ENCODE peak calls at places on chromosomes 13 and 19, in ten cellular contexts. F, A, R, W, Y, Z, T, I, Q and D are unnamed samples. For H3K36me3, the result is how much of the 10 kb centered on the place peaks cover.

GRCh38 chr19:862529-863304 is 3.3 kb downstream of the CFD start:
- DNase-seq in F (no peak), A (peak), R (peak), W (no peak), Y (peak), Z (no peak), T (peak), I (peak), Q (peak), D (peak)

GRCh38 chr13:26579580-26579979 is 22.1 kb downstream of the WASF3 start:
- DNase-seq in F (no peak), A (no peak), R (no peak), W (no peak), Y (no peak), Z (no peak), T (no peak), I (no peak), Q (no peak), D (no peak)

GRCh38 chr13:37453246-37453645 is 145.3 kb downstream of the POSTN start:
- DNase-seq in F (no peak), A (no peak), R (no peak), W (no peak), Y (no peak), Z (no peak), T (no peak), I (no peak), Q (no peak), D (no peak)

GRCh38 chr19:4744451-4745170 is 21.0 kb upstream of the DPP9 start:
- DNase-seq in F (peak), A (peak), R (peak), W (no peak), Y (peak), Z (no peak), T (peak), I (peak), Q (peak), D (no peak)

GRCh38 chr13:59533561-59534337 is 630.0 kb downstream of the DIAPH3 start:
- DNase-seq in F (no peak), A (peak), R (no peak), W (no peak), Y (peak), Z (no peak), T (peak), I (no peak), Q (no peak), D (no peak)

GRCh38 chr13:109209526-109209925 is 576.9 kb downstream of the IRS2 start:
- DNase-seq in F (no peak), A (no peak), R (no peak), W (no peak), Y (no peak), Z (no peak), T (no peak), I (no peak), Q (no peak), D (no peak)

GRCh38 chr19:43570174-43570791 is 5.0 kb downstream of the XRCC1 start:
- DNase-seq in F (no peak), A (no peak), R (no peak), W (no peak), Y (no peak), Z (no peak), T (no peak), I (no peak), Q (no peak), D (no peak)

GRCh38 chr19:51501594-51502263 is at the start of gene SIGLEC12:
- DNase-seq in F (peak), A (no peak), R (peak), W (no peak), Y (no peak), Z (no peak), T (no peak), I (peak), Q (no peak), D (no peak)

GRCh38 chr19:38458991-38459390 is 25.5 kb downstream of the RYR1 start:
- DNase-seq in F (no peak), A (no peak), R (no peak), W (no peak), Y (no peak), Z (no peak), T (no peak), I (no peak), Q (no peak), D (no peak)

GRCh38 chr19:33052352-33052972 is 12.2 kb downstream of the RHPN2 start:
- DNase-seq in F (no peak), A (peak), R (no peak), W (no peak), Y (peak), Z (no peak), T (no peak), I (peak), Q (peak), D (no peak)

GRCh38 chr13:94914829-94915228 is 202.5 kb upstream of the SOX21 start:
- DNase-seq in F (no peak), A (no peak), R (no peak), W (no peak), Y (no peak), Z (no peak), T (no peak), I (no peak), Q (no peak), D (no peak)

GRCh38 chr13:85864963-85865530 is 65.8 kb upstream of the SLITRK6 start:
- DNase-seq in F (no peak), A (peak), R (no peak), W (no peak), Y (no peak), Z (no peak), T (no peak), I (no peak), Q (no peak), D (no peak)

GRCh38 chr19:604355-604754 is 14.7 kb downstream of the HCN2 start:
- DNase-seq in F (no peak), A (no peak), R (no peak), W (no peak), Y (no peak), Z (no peak), T (no peak), I (no peak), Q (no peak), D (no peak)

GRCh38 chr13:99218969-99219368 is 18.3 kb downstream of the UBAC2 start:
- DNase-seq in F (no peak), A (no peak), R (no peak), W (no peak), Y (no peak), Z (no peak), T (no peak), I (no peak), Q (no peak), D (no peak)

GRCh38 chr19:16457195-16457953 is 14.4 kb downstream of the EPS15L1 start:
- DNase-seq in F (peak), A (peak), R (no peak), W (no peak), Y (peak), Z (peak), T (peak), I (no peak), Q (peak), D (no peak)

GRCh38 chr13:28355822-28356371 is 139.0 kb downstream of the FLT1 start:
- DNase-seq in F (no peak), A (peak), R (no peak), W (no peak), Y (no peak), Z (no peak), T (peak), I (no peak), Q (no peak), D (no peak)

GRCh38 chr19:19361075-19361594 is 40.5 kb downstream of the MAU2 start:
- DNase-seq in F (peak), A (peak), R (peak), W (no peak), Y (peak), Z (peak), T (peak), I (peak), Q (peak), D (peak)

GRCh38 chr19:46296722-46297431 is at the start of gene HIF3A:
- DNase-seq in F (peak), A (no peak), R (peak), W (no peak), Y (peak), Z (no peak), T (peak), I (peak), Q (peak), D (no peak)

GRCh38 chr19:33463194-33463593 is 58.4 kb downstream of the PEPD start:
- DNase-seq in F (no peak), A (peak), R (no peak), W (no peak), Y (no peak), Z (peak), T (no peak), I (no peak), Q (no peak), D (peak)

GRCh38 chr19:20558011-20558410 is 7.6 kb downstream of the ZNF737 start:
- DNase-seq in F (no peak), A (no peak), R (peak), W (no peak), Y (peak), Z (no peak), T (no peak), I (no peak), Q (peak), D (no peak)

GRCh38 chr19:49428547-49429451 is 3.6 kb downstream of the GFY start:
- DNase-seq in F (no peak), A (no peak), R (no peak), W (no peak), Y (no peak), Z (peak), T (no peak), I (no peak), Q (no peak), D (no peak)

GRCh38 chr19:3269972-3270667 is 45.7 kb downstream of the CELF5 start:
- DNase-seq in F (no peak), A (no peak), R (no peak), W (no peak), Y (no peak), Z (no peak), T (no peak), I (no peak), Q (no peak), D (no peak)

GRCh38 chr13:98813993-98814392 is 61.5 kb upstream of the SLC15A1 start:
- DNase-seq in F (no peak), A (peak), R (no peak), W (no peak), Y (no peak), Z (no peak), T (no peak), I (no peak), Q (no peak), D (no peak)

GRCh38 chr19:14091086-14091884 is 734 bp upstream of the SAMD1 start:
- DNase-seq in F (no peak), A (peak), R (peak), W (no peak), Y (peak), Z (no peak), T (peak), I (peak), Q (peak), D (peak)

GRCh38 chr19:14073232-14073924 is 792 bp downstream of the MISP3 start:
- DNase-seq in F (peak), A (peak), R (peak), W (no peak), Y (peak), Z (no peak), T (peak), I (peak), Q (peak), D (peak)

GRCh38 chr13:77918391-77919261 is at the start of gene EDNRB:
- DNase-seq in F (peak), A (peak), R (peak), W (no peak), Y (peak), Z (peak), T (peak), I (peak), Q (peak), D (no peak)
- TF ChIP-seq CTCF in F (no peak), A (no peak), R (peak), W (no peak), Y (no peak), Z (no peak), T (peak), I (no peak), Q (no peak), D (peak)

GRCh38 chr19:39472746-39473442 is 7.7 kb upstream of the TIMM50 start:
- DNase-seq in F (no peak), A (no peak), R (no peak), W (no peak), Y (no peak), Z (no peak), T (no peak), I (no peak), Q (no peak), D (no peak)

GRCh38 chr19:39473443-39473960 is 7.1 kb upstream of the TIMM50 start:
- DNase-seq in F (no peak), A (no peak), R (no peak), W (no peak), Y (no peak), Z (no peak), T (no peak), I (no peak), Q (no peak), D (no peak)

GRCh38 chr19:39470724-39471339 is 9.8 kb upstream of the TIMM50 start:
- DNase-seq in F (no peak), A (peak), R (no peak), W (no peak), Y (no peak), Z (no peak), T (no peak), I (no peak), Q (no peak), D (no peak)

GRCh38 chr19:39474139-39474620 is 6.5 kb upstream of the TIMM50 start:
- DNase-seq in F (peak), A (peak), R (peak), W (no peak), Y (peak), Z (no peak), T (peak), I (peak), Q (peak), D (no peak)

DNA sequence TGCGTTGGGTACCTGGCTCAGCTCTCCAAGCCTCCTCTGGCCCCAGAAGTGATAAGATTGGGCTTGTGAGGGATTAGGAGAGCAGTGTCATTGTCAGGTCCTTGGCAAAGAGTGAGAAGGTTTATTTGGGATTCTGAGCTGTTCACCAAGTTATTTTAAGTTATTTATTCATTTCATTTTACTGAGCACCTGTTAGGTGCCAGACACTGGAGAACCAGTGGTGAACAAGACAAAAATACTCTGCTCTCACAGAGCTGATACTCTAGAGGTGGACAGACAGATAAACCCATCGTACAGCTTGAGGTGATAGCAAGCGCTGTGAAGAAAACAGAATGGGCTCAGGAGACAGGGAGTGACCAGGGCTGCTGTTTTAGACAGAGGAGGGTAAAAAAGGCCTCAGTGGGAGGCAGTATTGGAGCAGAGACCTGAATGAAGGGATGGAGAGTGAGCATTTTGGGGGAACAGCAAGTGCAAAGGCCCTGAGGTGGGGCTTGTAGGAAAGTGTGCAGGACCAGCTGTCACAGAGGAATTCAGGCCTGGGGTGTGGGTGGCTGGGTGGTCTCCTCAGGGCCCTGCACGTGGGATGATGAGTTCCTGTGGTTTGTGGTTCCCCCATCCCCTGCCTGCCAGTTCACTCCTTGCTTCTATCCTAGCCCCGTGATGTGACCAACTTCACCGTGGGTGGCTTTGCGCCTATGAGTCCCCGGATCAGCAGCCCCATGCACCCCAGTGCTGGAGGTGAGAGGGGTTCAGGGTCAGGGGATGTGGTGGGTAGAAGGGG is 8.7 kb upstream of the TIMM50 start:
- DNase-seq in F (no peak), A (no peak), R (no peak), W (no peak), Y (no peak), Z (no peak), T (no peak), I (no peak), Q (no peak), D (no peak)
- H3K36me3 ChIP-seq in F (half or more), A (half or more), R (under half), W (half or more), Y (half or more), Z (half or more), T (under half), I (under half), Q (under half), D (under half)

DNA sequence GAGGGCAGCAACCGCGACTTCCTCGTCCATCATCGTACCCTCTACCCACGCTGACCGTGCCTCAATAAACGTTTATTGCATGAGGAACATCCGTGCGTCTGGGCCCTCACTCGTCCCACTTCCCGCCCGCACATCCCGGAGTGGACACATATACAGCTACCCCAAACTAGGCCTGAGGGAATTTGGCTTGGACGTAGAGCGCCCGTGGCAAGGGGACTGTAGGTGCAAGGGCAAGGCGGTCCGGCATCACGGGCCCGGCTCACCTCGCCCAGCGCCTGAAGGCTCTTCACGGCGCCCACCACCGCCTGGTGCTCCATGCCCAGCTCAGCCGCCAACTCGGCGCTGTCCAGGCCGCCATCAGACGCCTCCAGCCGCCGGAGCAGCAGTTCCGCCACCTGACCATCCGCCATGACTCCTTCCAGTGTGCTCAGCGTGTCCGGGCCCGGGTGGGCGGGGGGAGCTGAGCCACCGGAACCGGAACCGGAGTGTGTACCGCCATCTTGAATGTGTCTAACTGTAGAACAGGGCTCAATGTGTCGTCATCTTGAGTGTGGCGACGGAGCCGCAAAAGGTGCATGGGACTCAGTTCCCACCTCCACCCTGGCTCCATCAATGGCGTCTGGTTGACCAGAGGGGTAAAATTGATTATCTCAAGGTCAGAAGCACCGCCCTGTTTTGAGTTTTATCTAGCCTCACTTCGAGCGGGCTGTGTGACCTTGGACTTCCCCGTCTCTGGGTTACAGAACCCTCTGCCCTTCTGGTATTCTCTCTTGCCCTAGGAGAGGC is at the start of gene FARSA:
- DNase-seq in F (peak), A (peak), R (peak), W (peak), Y (peak), Z (peak), T (peak), I (peak), Q (peak), D (peak)
- TF ChIP-seq POLR2A in F (peak), A (peak), R (peak), W (peak), Y (peak), Z (no peak), T (peak), I (peak), Q (peak), D (peak)

DNA sequence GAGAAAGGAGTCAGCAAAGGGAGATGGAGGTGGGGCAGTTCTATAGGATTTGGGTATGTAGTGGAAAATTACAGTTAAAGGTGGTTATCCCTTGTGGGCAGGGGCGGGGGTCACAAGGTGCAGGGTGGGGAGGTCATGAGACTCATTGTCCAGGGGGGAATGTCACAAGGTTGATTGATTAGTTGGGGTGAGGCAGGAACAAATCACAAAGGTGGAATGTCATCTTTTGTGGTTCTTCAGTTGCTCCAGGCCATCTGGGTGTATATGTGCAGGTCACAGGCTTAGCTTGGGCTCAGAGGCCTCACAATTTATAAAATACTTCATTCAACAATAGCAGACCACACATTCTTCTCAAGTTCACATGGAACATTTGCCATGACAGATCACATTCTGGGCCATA is 109.6 kb downstream of the ATP11A start:
- DNase-seq in F (no peak), A (no peak), R (no peak), W (no peak), Y (no peak), Z (no peak), T (no peak), I (no peak), Q (no peak), D (no peak)
- TF ChIP-seq CTCF in F (no peak), A (no peak), R (no peak), W (no peak), Y (no peak), Z (no peak), T (no peak), I (no peak), Q (no peak), D (no peak)